ENCODE peak calls at places on chromosomes 13 and 19, in ten cellular contexts. One of them, this sample, is unnamed. For H3K4me1, the result is how much of the 10 kb centered on the place peaks cover.

GRCh38 chr13:36814465-36814864 is 4.6 kb upstream of the RFXAP start:
- DNase-seq in tibial nerve: no peak
- DNase-seq in CD8-positive, alpha-beta T cell: no peak
- DNase-seq in psoas muscle: no peak
- DNase-seq in tibial artery: no peak
- DNase-seq in heart left ventricle: no peak
- DNase-seq in adrenal gland: no peak
- DNase-seq in left lung: no peak
- DNase-seq in stomach: no peak
- DNase-seq in right atrium auricular region: no peak
- DNase-seq in this sample: peak

GRCh38 chr13:82654851-82655517 is 1227.3 kb downstream of the SLITRK1 start:
- DNase-seq in tibial nerve: peak
- DNase-seq in CD8-positive, alpha-beta T cell: no peak
- DNase-seq in psoas muscle: peak
- DNase-seq in tibial artery: peak
- DNase-seq in heart left ventricle: peak
- DNase-seq in adrenal gland: peak
- DNase-seq in left lung: peak
- DNase-seq in stomach: no peak
- DNase-seq in right atrium auricular region: peak
- DNase-seq in this sample: peak

GRCh38 chr13:71309905-71310304 is 557.1 kb downstream of the DACH1 start:
- DNase-seq in tibial nerve: no peak
- DNase-seq in CD8-positive, alpha-beta T cell: no peak
- DNase-seq in psoas muscle: no peak
- DNase-seq in tibial artery: no peak
- DNase-seq in heart left ventricle: no peak
- DNase-seq in adrenal gland: no peak
- DNase-seq in left lung: no peak
- DNase-seq in stomach: no peak
- DNase-seq in right atrium auricular region: no peak
- DNase-seq in this sample: no peak

GRCh38 chr13:32595306-32595705 is 9.1 kb downstream of the PDS5B start:
- DNase-seq in tibial nerve: no peak
- DNase-seq in CD8-positive, alpha-beta T cell: no peak
- DNase-seq in psoas muscle: no peak
- DNase-seq in tibial artery: no peak
- DNase-seq in heart left ventricle: no peak
- DNase-seq in adrenal gland: no peak
- DNase-seq in left lung: no peak
- DNase-seq in stomach: no peak
- DNase-seq in right atrium auricular region: no peak
- DNase-seq in this sample: no peak

GRCh38 chr19:4206818-4207484 is 22.4 kb upstream of the EBI3 start:
- DNase-seq in tibial nerve: no peak
- DNase-seq in CD8-positive, alpha-beta T cell: no peak
- DNase-seq in psoas muscle: no peak
- DNase-seq in tibial artery: no peak
- DNase-seq in heart left ventricle: no peak
- DNase-seq in adrenal gland: no peak
- DNase-seq in left lung: no peak
- DNase-seq in stomach: no peak
- DNase-seq in right atrium auricular region: no peak
- DNase-seq in this sample: peak

GRCh38 chr19:13042443-13043130 is 47.3 kb downstream of the NFIX start:
- DNase-seq in tibial nerve: no peak
- DNase-seq in CD8-positive, alpha-beta T cell: no peak
- DNase-seq in psoas muscle: no peak
- DNase-seq in tibial artery: no peak
- DNase-seq in heart left ventricle: no peak
- DNase-seq in adrenal gland: no peak
- DNase-seq in left lung: no peak
- DNase-seq in stomach: no peak
- DNase-seq in right atrium auricular region: no peak
- DNase-seq in this sample: peak

GRCh38 chr19:29662604-29663404 is 2.5 kb upstream of the PLEKHF1 start:
- DNase-seq in tibial nerve: no peak
- DNase-seq in CD8-positive, alpha-beta T cell: no peak
- DNase-seq in psoas muscle: peak
- DNase-seq in tibial artery: peak
- DNase-seq in heart left ventricle: peak
- DNase-seq in adrenal gland: peak
- DNase-seq in left lung: peak
- DNase-seq in stomach: peak
- DNase-seq in right atrium auricular region: peak
- DNase-seq in this sample: peak

GRCh38 chr19:29568036-29568788 is 37.9 kb upstream of the POP4 start:
- DNase-seq in tibial nerve: no peak
- DNase-seq in CD8-positive, alpha-beta T cell: no peak
- DNase-seq in psoas muscle: no peak
- DNase-seq in tibial artery: peak
- DNase-seq in heart left ventricle: no peak
- DNase-seq in adrenal gland: no peak
- DNase-seq in left lung: no peak
- DNase-seq in stomach: no peak
- DNase-seq in right atrium auricular region: no peak
- DNase-seq in this sample: no peak

GRCh38 chr13:43374621-43375020 is 351.2 kb downstream of the DNAJC15 start:
- DNase-seq in tibial nerve: no peak
- DNase-seq in CD8-positive, alpha-beta T cell: no peak
- DNase-seq in psoas muscle: no peak
- DNase-seq in tibial artery: no peak
- DNase-seq in heart left ventricle: no peak
- DNase-seq in adrenal gland: no peak
- DNase-seq in left lung: no peak
- DNase-seq in stomach: no peak
- DNase-seq in right atrium auricular region: no peak
- DNase-seq in this sample: peak

GRCh38 chr19:11248852-11249251 is 9.4 kb downstream of the ANGPTL8 start:
- DNase-seq in tibial nerve: no peak
- DNase-seq in CD8-positive, alpha-beta T cell: no peak
- DNase-seq in psoas muscle: no peak
- DNase-seq in tibial artery: no peak
- DNase-seq in heart left ventricle: no peak
- DNase-seq in adrenal gland: no peak
- DNase-seq in left lung: no peak
- DNase-seq in stomach: no peak
- DNase-seq in right atrium auricular region: no peak
- DNase-seq in this sample: no peak

GRCh38 chr13:39244561-39245230 is 206.4 kb downstream of the NHLRC3 start:
- DNase-seq in tibial nerve: no peak
- DNase-seq in CD8-positive, alpha-beta T cell: no peak
- DNase-seq in psoas muscle: no peak
- DNase-seq in tibial artery: no peak
- DNase-seq in heart left ventricle: no peak
- DNase-seq in adrenal gland: no peak
- DNase-seq in left lung: no peak
- DNase-seq in stomach: no peak
- DNase-seq in right atrium auricular region: no peak
- DNase-seq in this sample: no peak

GRCh38 chr13:75803175-75803611 is 167.1 kb downstream of the LMO7 start:
- DNase-seq in tibial nerve: no peak
- DNase-seq in CD8-positive, alpha-beta T cell: peak
- DNase-seq in psoas muscle: no peak
- DNase-seq in tibial artery: no peak
- DNase-seq in heart left ventricle: no peak
- DNase-seq in adrenal gland: no peak
- DNase-seq in left lung: no peak
- DNase-seq in stomach: peak
- DNase-seq in right atrium auricular region: no peak
- DNase-seq in this sample: peak

GRCh38 chr13:39201075-39201630 is 162.9 kb downstream of the NHLRC3 start:
- DNase-seq in tibial nerve: no peak
- DNase-seq in CD8-positive, alpha-beta T cell: no peak
- DNase-seq in psoas muscle: no peak
- DNase-seq in tibial artery: no peak
- DNase-seq in heart left ventricle: peak
- DNase-seq in adrenal gland: no peak
- DNase-seq in left lung: no peak
- DNase-seq in stomach: no peak
- DNase-seq in right atrium auricular region: no peak
- DNase-seq in this sample: peak

GRCh38 chr13:103884139-103884723 is 818.0 kb upstream of the SLC10A2 start:
- DNase-seq in tibial nerve: no peak
- DNase-seq in CD8-positive, alpha-beta T cell: no peak
- DNase-seq in psoas muscle: no peak
- DNase-seq in tibial artery: no peak
- DNase-seq in heart left ventricle: no peak
- DNase-seq in adrenal gland: no peak
- DNase-seq in left lung: no peak
- DNase-seq in stomach: no peak
- DNase-seq in right atrium auricular region: no peak
- DNase-seq in this sample: no peak

GRCh38 chr13:46721054-46721453 is 75.9 kb downstream of the ESD start:
- DNase-seq in tibial nerve: no peak
- DNase-seq in CD8-positive, alpha-beta T cell: no peak
- DNase-seq in psoas muscle: no peak
- DNase-seq in tibial artery: no peak
- DNase-seq in heart left ventricle: peak
- DNase-seq in adrenal gland: peak
- DNase-seq in left lung: no peak
- DNase-seq in stomach: peak
- DNase-seq in right atrium auricular region: no peak
- DNase-seq in this sample: peak

GRCh38 chr13:30584332-30584731 is 33.4 kb upstream of the USPL1 start:
- DNase-seq in tibial nerve: no peak
- DNase-seq in CD8-positive, alpha-beta T cell: no peak
- DNase-seq in psoas muscle: no peak
- DNase-seq in tibial artery: no peak
- DNase-seq in heart left ventricle: no peak
- DNase-seq in adrenal gland: no peak
- DNase-seq in left lung: no peak
- DNase-seq in stomach: no peak
- DNase-seq in right atrium auricular region: no peak
- DNase-seq in this sample: no peak

GRCh38 chr13:30577381-30577780 is 40.3 kb upstream of the USPL1 start:
- DNase-seq in tibial nerve: no peak
- DNase-seq in CD8-positive, alpha-beta T cell: no peak
- DNase-seq in psoas muscle: no peak
- DNase-seq in tibial artery: no peak
- DNase-seq in heart left ventricle: no peak
- DNase-seq in adrenal gland: peak
- DNase-seq in left lung: peak
- DNase-seq in stomach: no peak
- DNase-seq in right atrium auricular region: no peak
- DNase-seq in this sample: peak

GRCh38 chr13:30580852-30581502 is 36.7 kb upstream of the USPL1 start:
- DNase-seq in tibial nerve: no peak
- DNase-seq in CD8-positive, alpha-beta T cell: no peak
- DNase-seq in psoas muscle: no peak
- DNase-seq in tibial artery: no peak
- DNase-seq in heart left ventricle: no peak
- DNase-seq in adrenal gland: peak
- DNase-seq in left lung: no peak
- DNase-seq in stomach: no peak
- DNase-seq in right atrium auricular region: no peak
- DNase-seq in this sample: no peak

GRCh38 chr13:30585748-30586262 is 31.9 kb upstream of the USPL1 start:
- DNase-seq in tibial nerve: no peak
- DNase-seq in CD8-positive, alpha-beta T cell: no peak
- DNase-seq in psoas muscle: no peak
- DNase-seq in tibial artery: no peak
- DNase-seq in heart left ventricle: no peak
- DNase-seq in adrenal gland: no peak
- DNase-seq in left lung: no peak
- DNase-seq in stomach: no peak
- DNase-seq in right atrium auricular region: no peak
- DNase-seq in this sample: peak

GRCh38 chr13:30581582-30581981 is 36.1 kb upstream of the USPL1 start:
- DNase-seq in tibial nerve: no peak
- DNase-seq in CD8-positive, alpha-beta T cell: no peak
- DNase-seq in psoas muscle: no peak
- DNase-seq in tibial artery: no peak
- DNase-seq in heart left ventricle: no peak
- DNase-seq in adrenal gland: no peak
- DNase-seq in left lung: no peak
- DNase-seq in stomach: no peak
- DNase-seq in right atrium auricular region: no peak
- DNase-seq in this sample: peak
- TF ChIP-seq CTCF in tibial nerve: no peak
- TF ChIP-seq CTCF in CD8-positive, alpha-beta T cell: no peak
- TF ChIP-seq CTCF in psoas muscle: no peak
- TF ChIP-seq CTCF in tibial artery: no peak
- TF ChIP-seq CTCF in heart left ventricle: peak
- TF ChIP-seq CTCF in adrenal gland: no peak
- TF ChIP-seq CTCF in left lung: no peak
- TF ChIP-seq CTCF in stomach: no peak
- TF ChIP-seq CTCF in right atrium auricular region: peak
- TF ChIP-seq CTCF in this sample: peak

GRCh38 chr13:94544922-94545321 is 51.0 kb downstream of the TGDS start:
- DNase-seq in tibial nerve: no peak
- DNase-seq in CD8-positive, alpha-beta T cell: no peak
- DNase-seq in psoas muscle: no peak
- DNase-seq in tibial artery: no peak
- DNase-seq in heart left ventricle: no peak
- DNase-seq in adrenal gland: no peak
- DNase-seq in left lung: no peak
- DNase-seq in stomach: no peak
- DNase-seq in right atrium auricular region: no peak
- DNase-seq in this sample: no peak
- H3K4me1 ChIP-seq in tibial nerve: under half
- H3K4me1 ChIP-seq in CD8-positive, alpha-beta T cell: under half
- H3K4me1 ChIP-seq in psoas muscle: under half
- H3K4me1 ChIP-seq in tibial artery: under half
- H3K4me1 ChIP-seq in heart left ventricle: under half
- H3K4me1 ChIP-seq in adrenal gland: under half
- H3K4me1 ChIP-seq in left lung: under half
- H3K4me1 ChIP-seq in stomach: under half
- H3K4me1 ChIP-seq in right atrium auricular region: under half
- H3K4me1 ChIP-seq in this sample: under half

GRCh38 chr13:81012031-81012430 is 671.1 kb upstream of the SPRY2 start:
- DNase-seq in tibial nerve: no peak
- DNase-seq in CD8-positive, alpha-beta T cell: no peak
- DNase-seq in psoas muscle: no peak
- DNase-seq in tibial artery: no peak
- DNase-seq in heart left ventricle: no peak
- DNase-seq in adrenal gland: no peak
- DNase-seq in left lung: no peak
- DNase-seq in stomach: no peak
- DNase-seq in right atrium auricular region: no peak
- DNase-seq in this sample: no peak
- H3K4me3 ChIP-seq in tibial nerve: no peak
- H3K4me3 ChIP-seq in CD8-positive, alpha-beta T cell: no peak
- H3K4me3 ChIP-seq in psoas muscle: no peak
- H3K4me3 ChIP-seq in tibial artery: no peak
- H3K4me3 ChIP-seq in heart left ventricle: no peak
- H3K4me3 ChIP-seq in adrenal gland: no peak
- H3K4me3 ChIP-seq in left lung: no peak
- H3K4me3 ChIP-seq in stomach: no peak
- H3K4me3 ChIP-seq in right atrium auricular region: no peak
- H3K4me3 ChIP-seq in this sample: no peak

DNA sequence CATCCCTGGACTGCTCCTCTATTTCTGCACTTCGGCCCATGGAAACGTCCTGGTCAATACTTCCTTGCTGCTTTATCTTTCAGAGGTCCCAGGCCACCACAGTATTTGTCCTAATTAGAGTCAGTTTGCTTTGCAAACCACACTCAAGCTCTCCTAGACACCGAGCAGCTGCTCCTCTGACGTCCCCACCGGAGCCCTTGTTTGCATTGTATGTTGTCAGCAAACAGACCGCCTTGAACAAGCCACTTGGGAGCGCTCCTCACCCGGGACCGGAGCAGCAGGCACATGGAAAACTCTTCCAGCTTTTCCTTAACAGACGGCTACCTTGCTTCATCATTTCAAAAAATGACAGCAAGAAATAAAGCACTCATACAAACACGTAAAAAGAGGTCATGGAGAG is 51.5 kb upstream of the GTF3A start:
- DNase-seq in tibial nerve: no peak
- DNase-seq in CD8-positive, alpha-beta T cell: no peak
- DNase-seq in psoas muscle: no peak
- DNase-seq in tibial artery: no peak
- DNase-seq in heart left ventricle: no peak
- DNase-seq in adrenal gland: no peak
- DNase-seq in left lung: peak
- DNase-seq in stomach: peak
- DNase-seq in right atrium auricular region: no peak
- DNase-seq in this sample: peak
- TF ChIP-seq CTCF in tibial nerve: no peak
- TF ChIP-seq CTCF in CD8-positive, alpha-beta T cell: no peak
- TF ChIP-seq CTCF in psoas muscle: no peak
- TF ChIP-seq CTCF in tibial artery: no peak
- TF ChIP-seq CTCF in heart left ventricle: no peak
- TF ChIP-seq CTCF in adrenal gland: no peak
- TF ChIP-seq CTCF in left lung: no peak
- TF ChIP-seq CTCF in stomach: no peak
- TF ChIP-seq CTCF in right atrium auricular region: no peak
- TF ChIP-seq CTCF in this sample: no peak

This sample was measured in cardiac muscle cell.